ENCODE peak calls at places on chromosomes 13 and 19, in seven cellular contexts. V is mucosa of descending colon; F is Panc1; P is CD4-positive, CD25-positive, alpha-beta regulatory T cell; R is neuronal stem cell; D is body of pancreas; U is CD8-positive, alpha-beta memory T cell. Z is an unnamed sample.

GRCh38 chr19:33641261-33641660 is 19.5 kb downstream of the CHST8 start:
- DNase-seq in R (no peak), U (no peak), F (no peak), V (no peak), D (no peak), P (no peak), Z (no peak)

GRCh38 chr13:66424417-66424816 is 805.7 kb downstream of the PCDH9 start:
- DNase-seq in V (no peak), F (no peak), D (no peak), P (no peak), R (no peak), U (no peak), Z (no peak)

GRCh38 chr13:57075588-57075987 is 65.1 kb upstream of the PRR20A start:
- DNase-seq in P (no peak), F (no peak), U (no peak), R (no peak), D (no peak), V (no peak), Z (no peak)

GRCh38 chr13:109764474-109765292 is 21.7 kb downstream of the IRS2 start:
- DNase-seq in R (no peak), F (no peak), P (peak; percentile 22), V (no peak), D (no peak), U (no peak), Z (peak; percentile 25)

GRCh38 chr13:85738696-85739320 is 60.4 kb downstream of the SLITRK6 start:
- DNase-seq in D (no peak), F (no peak), V (no peak), P (no peak), U (no peak), R (no peak), Z (no peak)

GRCh38 chr13:27081893-27082292 is 89.7 kb downstream of the USP12 start:
- DNase-seq in P (no peak), V (no peak), R (no peak), D (no peak), F (no peak), U (no peak), Z (no peak)

GRCh38 chr19:39518458-39518857 is 3.5 kb downstream of the SELENOV start:
- DNase-seq in D (no peak), P (no peak), V (no peak), R (no peak), U (no peak), F (no peak), Z (peak; percentile 69)

GRCh38 chr19:52453324-52454094 is at the start of gene ZNF578:
- DNase-seq in R (peak; percentile 5), D (peak; percentile 63), P (peak; percentile 57), U (peak; percentile 5), F (no peak), V (peak; percentile 64), Z (peak; percentile 91)

GRCh38 chr19:31092189-31092753 is 257.0 kb downstream of the TSHZ3 start:
- DNase-seq in D (no peak), R (no peak), P (no peak), U (no peak), V (no peak), F (no peak), Z (no peak)

GRCh38 chr13:23159205-23159586 is 21.6 kb upstream of the SGCG start:
- DNase-seq in V (peak; percentile 26), U (no peak), D (peak; percentile 12), R (peak; percentile 68), P (no peak), F (no peak), Z (peak; percentile 88)

GRCh38 chr19:41670755-41671154 is 17.3 kb downstream of the CEACAM7 start:
- DNase-seq in F (no peak), V (peak; percentile 43), R (no peak), D (no peak), U (no peak), P (no peak), Z (no peak)

GRCh38 chr13:27295096-27295495 is 24.5 kb downstream of the RASL11A start:
- DNase-seq in U (no peak), V (no peak), D (no peak), R (no peak), F (no peak), P (no peak), Z (no peak)

GRCh38 chr13:83881917-83882625 is at the start of gene SLITRK1:
- DNase-seq in P (peak; percentile 1), V (peak; percentile 3), F (no peak), R (peak; percentile 92), D (peak; percentile 88), U (no peak), Z (peak; percentile 91)

GRCh38 chr13:29319451-29319850 is 276.0 kb downstream of the SLC7A1 start:
- DNase-seq in V (no peak), R (peak; percentile 35), U (no peak), D (no peak), P (no peak), F (no peak), Z (peak; percentile 68)

GRCh38 chr13:97826421-97826965 is 127.0 kb upstream of the IPO5 start:
- DNase-seq in F (no peak), P (no peak), V (no peak), D (no peak), R (no peak), U (no peak), Z (peak; percentile 60)

GRCh38 chr19:45340899-45341453 is 426 bp downstream of the KLC3 start:
- DNase-seq in F (no peak), P (no peak), U (no peak), R (no peak), D (peak; percentile 41), V (no peak), Z (peak; percentile 24)

GRCh38 chr19:42601811-42602443 is 7.2 kb upstream of the CEACAM8 start:
- DNase-seq in F (no peak), R (no peak), U (no peak), D (peak; percentile 34), P (peak; percentile 5), V (peak; percentile 67), Z (peak; percentile 3)

GRCh38 chr19:40279120-40279551 is 6.0 kb downstream of the AKT2 start:
- DNase-seq in D (no peak), R (no peak), F (no peak), U (no peak), V (peak; percentile 32), P (no peak), Z (no peak)

GRCh38 chr13:75256922-75257321 is 225.0 kb downstream of the TBC1D4 start:
- DNase-seq in U (no peak), R (no peak), F (no peak), D (no peak), P (no peak), V (peak; percentile 49), Z (no peak)

GRCh38 chr19:6677924-6678689 is 8.1 kb upstream of the TNFSF14 start:
- DNase-seq in D (peak; percentile 12), R (peak; percentile 20), F (no peak), P (peak; percentile 24), U (peak; percentile 20), V (no peak), Z (peak; percentile 76)

GRCh38 chr19:41364546-41365391 is 820 bp upstream of the B9D2 start:
- DNase-seq in D (no peak), U (no peak), F (no peak), R (no peak), P (no peak), V (peak; percentile 33), Z (no peak)

GRCh38 chr19:12995596-12996541 is 594 bp downstream of the NFIX start:
- DNase-seq in F (no peak), R (no peak), P (no peak), V (no peak), U (no peak), D (peak; percentile 49), Z (no peak)

GRCh38 chr19:7870571-7871279 is 3.5 kb downstream of the PRR36 start:
- DNase-seq in P (peak; percentile 42), V (peak; percentile 64), F (peak; percentile 71), D (peak; percentile 71), U (peak; percentile 23), R (peak; percentile 85), Z (peak; percentile 81)

GRCh38 chr19:7871280-7871529 is 3.0 kb downstream of the PRR36 start:
- DNase-seq in U (no peak), V (no peak), P (no peak), D (no peak), R (no peak), F (no peak), Z (peak; percentile 92)

GRCh38 chr19:7868671-7869452 is 5.3 kb downstream of the PRR36 start:
- DNase-seq in D (peak; percentile 91), F (no peak), R (peak; percentile 86), U (peak; percentile 79), P (peak; percentile 91), V (peak; percentile 77), Z (peak; percentile 91)

GRCh38 chr19:7869453-7869909 is 4.7 kb downstream of the PRR36 start:
- DNase-seq in U (peak; percentile 67), D (peak; percentile 83), P (peak; percentile 90), R (no peak), F (no peak), V (peak; percentile 77), Z (peak; percentile 70)

GRCh38 chr19:7869910-7870511 is 4.2 kb downstream of the PRR36 start:
- DNase-seq in V (peak; percentile 49), P (no peak), U (peak; percentile 45), D (peak; percentile 82), R (peak; percentile 81), F (no peak), Z (peak; percentile 82)
- H3K4me1 ChIP-seq in V (peaks cover 35% of the 10 kb centered on the region), P (peaks cover 57% of the 10 kb centered on the region), U (peaks cover 37% of the 10 kb centered on the region), D (peaks cover 54% of the 10 kb centered on the region), R (peaks cover 34% of the 10 kb centered on the region), F (no peaks in the 10 kb centered on the region), Z (no peaks in the 10 kb centered on the region)

GRCh38 chr13:59754411-59754810 is 409.3 kb downstream of the DIAPH3 start:
- DNase-seq in V (no peak), R (no peak), D (no peak), F (no peak), U (no peak), P (no peak), Z (no peak)
- H3K4me1 ChIP-seq in V (no peaks in the 10 kb centered on the region), R (peaks cover 5% of the 10 kb centered on the region), D (no peaks in the 10 kb centered on the region), F (no peaks in the 10 kb centered on the region), U (no peaks in the 10 kb centered on the region), P (no peaks in the 10 kb centered on the region), Z (peaks cover 3% of the 10 kb centered on the region)

DNA sequence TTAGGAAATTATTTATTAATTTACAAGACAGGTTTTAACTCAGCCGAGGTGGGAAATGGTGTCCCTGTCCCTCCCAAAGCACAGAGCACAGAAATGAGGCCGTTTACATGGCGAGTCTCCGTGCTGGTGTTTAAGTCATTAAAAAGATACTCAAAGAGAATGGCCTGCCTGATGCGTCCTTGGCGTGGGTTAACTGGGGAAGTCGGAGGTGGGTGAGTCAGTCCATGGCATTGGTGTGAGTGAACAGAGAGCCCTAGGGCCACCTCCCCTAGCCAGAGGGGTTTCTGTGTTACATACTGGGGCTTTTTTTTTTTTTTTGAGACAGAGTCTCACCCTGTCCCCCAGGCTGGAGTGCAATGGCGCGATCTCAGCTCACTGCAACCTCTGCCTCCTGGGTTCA is 3.9 kb downstream of the FEM1A start:
- DNase-seq in R (no peak), F (no peak), D (no peak), V (no peak), U (no peak), P (no peak), Z (no peak)
- H3K4me1 ChIP-seq in R (peaks cover 3% of the 10 kb centered on the region), F (peaks cover 11% of the 10 kb centered on the region), D (peaks cover 53% of the 10 kb centered on the region), V (peaks cover 17% of the 10 kb centered on the region), U (peaks cover 28% of the 10 kb centered on the region), P (peaks cover 28% of the 10 kb centered on the region), Z (no peaks in the 10 kb centered on the region)

DNA sequence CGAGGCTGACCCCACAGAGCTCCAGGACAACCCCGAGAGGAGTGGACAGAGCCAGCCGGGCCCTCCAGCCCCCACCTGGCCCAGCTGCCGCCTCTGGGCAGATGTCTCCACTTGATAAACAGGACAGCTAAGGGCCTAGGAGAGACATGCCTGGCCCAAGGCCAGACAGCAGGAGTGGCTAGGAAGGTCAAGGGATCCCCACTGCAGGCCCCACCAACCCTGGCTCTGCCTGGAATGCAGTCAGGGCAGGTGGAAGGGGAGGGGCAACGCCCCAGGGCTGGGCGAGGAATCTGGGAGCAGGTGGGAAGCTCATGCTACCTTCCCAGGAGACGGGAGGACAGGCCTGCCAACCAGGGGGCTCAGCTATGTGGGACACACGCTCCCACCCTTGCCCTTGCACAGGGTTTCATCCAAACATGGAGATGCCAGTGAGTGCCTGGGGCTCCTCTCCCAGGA is 25.2 kb downstream of the SH3GL1 start:
- DNase-seq in F (no peak), U (no peak), R (no peak), D (peak; percentile 77), V (peak; percentile 53), P (no peak), Z (peak; percentile 88)
- H3K4me1 ChIP-seq in F (peaks cover 84% of the 10 kb centered on the region), U (peaks cover 68% of the 10 kb centered on the region), R (peaks cover 22% of the 10 kb centered on the region), D (peaks cover 97% of the 10 kb centered on the region), V (peaks cover 48% of the 10 kb centered on the region), P (peaks cover 69% of the 10 kb centered on the region), Z (peaks cover 13% of the 10 kb centered on the region)

Z was measured in mesendoderm.